ENCODE peak calls at places on chromosomes 2 and 18, in eight cellular contexts. F, I, Q, Z, V, M, L and R are unnamed samples.

GRCh38 chr2:48471048-48471474 is 58.9 kb upstream of the STON1 start:
- DNase-seq in F (no peak), I (peak), Q (no peak), Z (no peak), V (no peak), M (no peak), L (no peak), R (no peak)

GRCh38 chr2:20617892-20618467 is 32.9 kb downstream of the HS1BP3 start:
- DNase-seq in F (no peak), I (peak), Q (no peak), Z (no peak), V (peak), M (no peak), L (peak), R (peak)

GRCh38 chr2:126792186-126792585 is 106.5 kb upstream of the TEX51 start:
- DNase-seq in F (no peak), I (no peak), Q (no peak), Z (no peak), V (no peak), M (no peak), L (peak), R (no peak)

GRCh38 chr2:219912530-219912929 is 285.1 kb downstream of the SLC4A3 start:
- DNase-seq in F (no peak), I (no peak), Q (no peak), Z (no peak), V (no peak), M (no peak), L (no peak), R (no peak)

GRCh38 chr2:190023860-190024259 is 38.7 kb downstream of the MSTN start:
- DNase-seq in F (no peak), I (peak), Q (no peak), Z (peak), V (no peak), M (no peak), L (no peak), R (no peak)

GRCh38 chr2:109236147-109236546 is 107.1 kb downstream of the SH3RF3 start:
- DNase-seq in F (no peak), I (no peak), Q (no peak), Z (no peak), V (no peak), M (no peak), L (no peak), R (no peak)

GRCh38 chr2:85428343-85428881 is 9.9 kb downstream of the SH2D6 start:
- DNase-seq in F (no peak), I (no peak), Q (no peak), Z (no peak), V (no peak), M (no peak), L (no peak), R (no peak)

GRCh38 chr2:1730047-1730937 is 14.0 kb downstream of the PXDN start:
- DNase-seq in F (no peak), I (no peak), Q (no peak), Z (no peak), V (no peak), M (no peak), L (peak), R (peak)

GRCh38 chr2:203908344-203909185 is 28.0 kb upstream of the ICOS start:
- DNase-seq in F (no peak), I (peak), Q (no peak), Z (no peak), V (no peak), M (no peak), L (no peak), R (no peak)

GRCh38 chr2:97011977-97012569 is 25.7 kb upstream of the FAM178B start:
- DNase-seq in F (no peak), I (peak), Q (peak), Z (peak), V (no peak), M (no peak), L (no peak), R (no peak)

GRCh38 chr18:24530630-24531111 is 70.2 kb downstream of the HRH4 start:
- DNase-seq in F (no peak), I (peak), Q (no peak), Z (no peak), V (peak), M (no peak), L (no peak), R (no peak)

GRCh38 chr2:228819701-228820100 is 451.4 kb downstream of the PID1 start:
- DNase-seq in F (no peak), I (no peak), Q (no peak), Z (no peak), V (no peak), M (no peak), L (no peak), R (no peak)

GRCh38 chr2:28499298-28499697 is 3.4 kb downstream of the PLB1 start:
- DNase-seq in F (no peak), I (no peak), Q (no peak), Z (no peak), V (no peak), M (no peak), L (no peak), R (no peak)

GRCh38 chr18:63844254-63844653 is 43.3 kb upstream of the SERPINB2 start:
- DNase-seq in F (no peak), I (peak), Q (no peak), Z (no peak), V (no peak), M (no peak), L (no peak), R (no peak)

GRCh38 chr2:214889301-214889700 is 79.8 kb upstream of the BARD1 start:
- DNase-seq in F (no peak), I (no peak), Q (no peak), Z (no peak), V (no peak), M (no peak), L (no peak), R (no peak)

GRCh38 chr2:88131201-88131998 is 3.5 kb upstream of the FABP1 start:
- DNase-seq in F (no peak), I (peak), Q (no peak), Z (no peak), V (no peak), M (no peak), L (no peak), R (no peak)

GRCh38 chr2:168355110-168355509 is 101.0 kb upstream of the CERS6 start:
- DNase-seq in F (no peak), I (no peak), Q (no peak), Z (no peak), V (no peak), M (no peak), L (no peak), R (no peak)

GRCh38 chr2:205743137-205743536 is 60.8 kb downstream of the NRP2 start:
- DNase-seq in F (no peak), I (no peak), Q (no peak), Z (no peak), V (no peak), M (no peak), L (no peak), R (no peak)

GRCh38 chr18:9753863-9754262 is 45.8 kb downstream of the RAB31 start:
- DNase-seq in F (no peak), I (no peak), Q (no peak), Z (no peak), V (no peak), M (no peak), L (no peak), R (no peak)

GRCh38 chr18:68418881-68419280 is 296.0 kb downstream of the TMX3 start:
- DNase-seq in F (no peak), I (no peak), Q (no peak), Z (no peak), V (no peak), M (no peak), L (no peak), R (no peak)

GRCh38 chr2:124267821-124268220 is 242.7 kb downstream of the CNTNAP5 start:
- DNase-seq in F (no peak), I (no peak), Q (no peak), Z (no peak), V (no peak), M (no peak), L (no peak), R (no peak)

GRCh38 chr2:128307595-128307994 is 11.1 kb downstream of the HS6ST1 start:
- DNase-seq in F (no peak), I (no peak), Q (no peak), Z (no peak), V (no peak), M (no peak), L (peak), R (no peak)

GRCh38 chr2:239676716-239677454 is 276.1 kb upstream of the HDAC4 start:
- DNase-seq in F (no peak), I (no peak), Q (no peak), Z (no peak), V (no peak), M (no peak), L (peak), R (peak)

GRCh38 chr2:25381502-25381901 is 39.8 kb upstream of the DNMT3A start:
- DNase-seq in F (no peak), I (no peak), Q (no peak), Z (no peak), V (no peak), M (no peak), L (peak), R (peak)

GRCh38 chr2:34912084-34912483 is 1313.0 kb upstream of the FAM98A start:
- DNase-seq in F (no peak), I (no peak), Q (no peak), Z (no peak), V (no peak), M (no peak), L (no peak), R (no peak)